ENCODE peak calls at places on chromosomes 6 and 20, in nine cellular contexts. One of them, this sample, is unnamed.

GRCh38 chr6:166206510-166207389 is 39.1 kb upstream of the TBXT start:
- DNase-seq in T-helper 1 cell: no peak
- DNase-seq in left ventricle myocardium superior: no peak
- DNase-seq in NCI-H82: no peak
- DNase-seq in T-helper 22 cell: no peak
- DNase-seq in BE2C: peak; percentile 66
- DNase-seq in CD4-positive, alpha-beta memory T cell: no peak
- DNase-seq in stimulated activated CD4-positive, alpha-beta T cell treated with anti-CD3 and anti-CD28 coated beads, TNF-alpha, amount 100 ng/mL, for 1 hour: no peak
- DNase-seq in testis: no peak
- DNase-seq in this sample: no peak

GRCh38 chr6:137258170-137258569 is 39.0 kb upstream of the IFNGR1 start:
- DNase-seq in T-helper 1 cell: no peak
- DNase-seq in left ventricle myocardium superior: no peak
- DNase-seq in NCI-H82: no peak
- DNase-seq in T-helper 22 cell: no peak
- DNase-seq in BE2C: no peak
- DNase-seq in CD4-positive, alpha-beta memory T cell: no peak
- DNase-seq in stimulated activated CD4-positive, alpha-beta T cell treated with anti-CD3 and anti-CD28 coated beads, TNF-alpha, amount 100 ng/mL, for 1 hour: no peak
- DNase-seq in testis: no peak
- DNase-seq in this sample: no peak

GRCh38 chr20:58075565-58075964 is 152.9 kb downstream of the ANKRD60 start:
- DNase-seq in T-helper 1 cell: no peak
- DNase-seq in left ventricle myocardium superior: no peak
- DNase-seq in NCI-H82: no peak
- DNase-seq in T-helper 22 cell: no peak
- DNase-seq in BE2C: peak; percentile 50
- DNase-seq in CD4-positive, alpha-beta memory T cell: no peak
- DNase-seq in stimulated activated CD4-positive, alpha-beta T cell treated with anti-CD3 and anti-CD28 coated beads, TNF-alpha, amount 100 ng/mL, for 1 hour: no peak
- DNase-seq in testis: no peak
- DNase-seq in this sample: peak; percentile 51

GRCh38 chr6:1286972-1287600 is 24.8 kb upstream of the FOXQ1 start:
- DNase-seq in T-helper 1 cell: no peak
- DNase-seq in left ventricle myocardium superior: no peak
- DNase-seq in NCI-H82: no peak
- DNase-seq in T-helper 22 cell: no peak
- DNase-seq in BE2C: no peak
- DNase-seq in CD4-positive, alpha-beta memory T cell: no peak
- DNase-seq in stimulated activated CD4-positive, alpha-beta T cell treated with anti-CD3 and anti-CD28 coated beads, TNF-alpha, amount 100 ng/mL, for 1 hour: no peak
- DNase-seq in testis: no peak
- DNase-seq in this sample: no peak

GRCh38 chr20:31845300-31845863 is at the start of gene FOXS1:
- DNase-seq in T-helper 1 cell: no peak
- DNase-seq in left ventricle myocardium superior: peak; percentile 70
- DNase-seq in NCI-H82: peak; percentile 25
- DNase-seq in T-helper 22 cell: no peak
- DNase-seq in BE2C: no peak
- DNase-seq in CD4-positive, alpha-beta memory T cell: no peak
- DNase-seq in stimulated activated CD4-positive, alpha-beta T cell treated with anti-CD3 and anti-CD28 coated beads, TNF-alpha, amount 100 ng/mL, for 1 hour: no peak
- DNase-seq in testis: peak; percentile 49
- DNase-seq in this sample: no peak

GRCh38 chr6:143346004-143346403 is 104.5 kb downstream of the ADAT2 start:
- DNase-seq in T-helper 1 cell: no peak
- DNase-seq in left ventricle myocardium superior: no peak
- DNase-seq in NCI-H82: no peak
- DNase-seq in T-helper 22 cell: no peak
- DNase-seq in BE2C: no peak
- DNase-seq in CD4-positive, alpha-beta memory T cell: no peak
- DNase-seq in stimulated activated CD4-positive, alpha-beta T cell treated with anti-CD3 and anti-CD28 coated beads, TNF-alpha, amount 100 ng/mL, for 1 hour: no peak
- DNase-seq in testis: peak; percentile 18
- DNase-seq in this sample: no peak

GRCh38 chr6:17910178-17910577 is 77.3 kb downstream of the KIF13A start:
- DNase-seq in T-helper 1 cell: no peak
- DNase-seq in left ventricle myocardium superior: no peak
- DNase-seq in NCI-H82: no peak
- DNase-seq in T-helper 22 cell: no peak
- DNase-seq in BE2C: no peak
- DNase-seq in CD4-positive, alpha-beta memory T cell: no peak
- DNase-seq in stimulated activated CD4-positive, alpha-beta T cell treated with anti-CD3 and anti-CD28 coated beads, TNF-alpha, amount 100 ng/mL, for 1 hour: no peak
- DNase-seq in testis: no peak
- DNase-seq in this sample: no peak

GRCh38 chr20:56393133-56393472 is 658 bp downstream of the CSTF1 start:
- DNase-seq in T-helper 1 cell: no peak
- DNase-seq in left ventricle myocardium superior: no peak
- DNase-seq in NCI-H82: peak; percentile 46
- DNase-seq in T-helper 22 cell: no peak
- DNase-seq in BE2C: no peak
- DNase-seq in CD4-positive, alpha-beta memory T cell: peak; percentile 58
- DNase-seq in stimulated activated CD4-positive, alpha-beta T cell treated with anti-CD3 and anti-CD28 coated beads, TNF-alpha, amount 100 ng/mL, for 1 hour: no peak
- DNase-seq in testis: no peak
- DNase-seq in this sample: peak; percentile 39

GRCh38 chr6:47188588-47189021 is 121.1 kb downstream of the TNFRSF21 start:
- DNase-seq in T-helper 1 cell: no peak
- DNase-seq in left ventricle myocardium superior: no peak
- DNase-seq in NCI-H82: no peak
- DNase-seq in T-helper 22 cell: no peak
- DNase-seq in BE2C: no peak
- DNase-seq in CD4-positive, alpha-beta memory T cell: no peak
- DNase-seq in stimulated activated CD4-positive, alpha-beta T cell treated with anti-CD3 and anti-CD28 coated beads, TNF-alpha, amount 100 ng/mL, for 1 hour: no peak
- DNase-seq in testis: no peak
- DNase-seq in this sample: peak; percentile 15

GRCh38 chr6:31359556-31359955 is 2.6 kb upstream of the HLA-B start:
- DNase-seq in T-helper 1 cell: no peak
- DNase-seq in left ventricle myocardium superior: no peak
- DNase-seq in NCI-H82: no peak
- DNase-seq in T-helper 22 cell: no peak
- DNase-seq in BE2C: no peak
- DNase-seq in CD4-positive, alpha-beta memory T cell: no peak
- DNase-seq in stimulated activated CD4-positive, alpha-beta T cell treated with anti-CD3 and anti-CD28 coated beads, TNF-alpha, amount 100 ng/mL, for 1 hour: no peak
- DNase-seq in testis: no peak
- DNase-seq in this sample: no peak

GRCh38 chr20:38293490-38294333 is 10.2 kb upstream of the BPI start:
- DNase-seq in T-helper 1 cell: no peak
- DNase-seq in left ventricle myocardium superior: no peak
- DNase-seq in NCI-H82: peak; percentile 45
- DNase-seq in T-helper 22 cell: no peak
- DNase-seq in BE2C: no peak
- DNase-seq in CD4-positive, alpha-beta memory T cell: no peak
- DNase-seq in stimulated activated CD4-positive, alpha-beta T cell treated with anti-CD3 and anti-CD28 coated beads, TNF-alpha, amount 100 ng/mL, for 1 hour: no peak
- DNase-seq in testis: no peak
- DNase-seq in this sample: no peak

GRCh38 chr6:107264357-107264831 is 149.1 kb upstream of the BEND3 start:
- DNase-seq in T-helper 1 cell: no peak
- DNase-seq in left ventricle myocardium superior: no peak
- DNase-seq in NCI-H82: peak; percentile 31
- DNase-seq in T-helper 22 cell: no peak
- DNase-seq in BE2C: peak; percentile 46
- DNase-seq in CD4-positive, alpha-beta memory T cell: no peak
- DNase-seq in stimulated activated CD4-positive, alpha-beta T cell treated with anti-CD3 and anti-CD28 coated beads, TNF-alpha, amount 100 ng/mL, for 1 hour: no peak
- DNase-seq in testis: no peak
- DNase-seq in this sample: peak; percentile 93

GRCh38 chr6:149453597-149454340 is 31.0 kb downstream of the ZC3H12D start:
- DNase-seq in T-helper 1 cell: no peak
- DNase-seq in left ventricle myocardium superior: no peak
- DNase-seq in NCI-H82: no peak
- DNase-seq in T-helper 22 cell: no peak
- DNase-seq in BE2C: no peak
- DNase-seq in CD4-positive, alpha-beta memory T cell: no peak
- DNase-seq in stimulated activated CD4-positive, alpha-beta T cell treated with anti-CD3 and anti-CD28 coated beads, TNF-alpha, amount 100 ng/mL, for 1 hour: no peak
- DNase-seq in testis: no peak
- DNase-seq in this sample: no peak

GRCh38 chr6:107361568-107362270 is 97.6 kb downstream of the PDSS2 start:
- DNase-seq in T-helper 1 cell: no peak
- DNase-seq in left ventricle myocardium superior: no peak
- DNase-seq in NCI-H82: no peak
- DNase-seq in T-helper 22 cell: no peak
- DNase-seq in BE2C: no peak
- DNase-seq in CD4-positive, alpha-beta memory T cell: no peak
- DNase-seq in stimulated activated CD4-positive, alpha-beta T cell treated with anti-CD3 and anti-CD28 coated beads, TNF-alpha, amount 100 ng/mL, for 1 hour: no peak
- DNase-seq in testis: no peak
- DNase-seq in this sample: no peak

GRCh38 chr6:162090734-162091133 is 636.8 kb downstream of the PRKN start:
- DNase-seq in T-helper 1 cell: no peak
- DNase-seq in left ventricle myocardium superior: no peak
- DNase-seq in NCI-H82: no peak
- DNase-seq in T-helper 22 cell: no peak
- DNase-seq in BE2C: no peak
- DNase-seq in CD4-positive, alpha-beta memory T cell: no peak
- DNase-seq in stimulated activated CD4-positive, alpha-beta T cell treated with anti-CD3 and anti-CD28 coated beads, TNF-alpha, amount 100 ng/mL, for 1 hour: no peak
- DNase-seq in testis: no peak
- DNase-seq in this sample: peak; percentile 62

GRCh38 chr20:46031701-46032254 is 2.8 kb downstream of the SLC12A5 start:
- DNase-seq in T-helper 1 cell: no peak
- DNase-seq in left ventricle myocardium superior: peak; percentile 62
- DNase-seq in NCI-H82: peak; percentile 93
- DNase-seq in T-helper 22 cell: no peak
- DNase-seq in BE2C: peak; percentile 86
- DNase-seq in CD4-positive, alpha-beta memory T cell: no peak
- DNase-seq in stimulated activated CD4-positive, alpha-beta T cell treated with anti-CD3 and anti-CD28 coated beads, TNF-alpha, amount 100 ng/mL, for 1 hour: no peak
- DNase-seq in testis: no peak
- DNase-seq in this sample: peak; percentile 73

GRCh38 chr6:13708679-13709261 is 2.9 kb downstream of the RANBP9 start:
- DNase-seq in T-helper 1 cell: no peak
- DNase-seq in left ventricle myocardium superior: no peak
- DNase-seq in NCI-H82: no peak
- DNase-seq in T-helper 22 cell: no peak
- DNase-seq in BE2C: no peak
- DNase-seq in CD4-positive, alpha-beta memory T cell: no peak
- DNase-seq in stimulated activated CD4-positive, alpha-beta T cell treated with anti-CD3 and anti-CD28 coated beads, TNF-alpha, amount 100 ng/mL, for 1 hour: no peak
- DNase-seq in testis: no peak
- DNase-seq in this sample: peak; percentile 34

GRCh38 chr6:33199687-33200233 is 705 bp downstream of the RXRB start:
- DNase-seq in T-helper 1 cell: no peak
- DNase-seq in left ventricle myocardium superior: peak; percentile 83
- DNase-seq in NCI-H82: peak; percentile 94
- DNase-seq in T-helper 22 cell: peak; percentile 63
- DNase-seq in BE2C: no peak
- DNase-seq in CD4-positive, alpha-beta memory T cell: peak; percentile 79
- DNase-seq in stimulated activated CD4-positive, alpha-beta T cell treated with anti-CD3 and anti-CD28 coated beads, TNF-alpha, amount 100 ng/mL, for 1 hour: peak; percentile 38
- DNase-seq in testis: peak; percentile 83
- DNase-seq in this sample: peak; percentile 89

GRCh38 chr20:47300071-47300470 is 56.4 kb downstream of the ZMYND8 start:
- DNase-seq in T-helper 1 cell: no peak
- DNase-seq in left ventricle myocardium superior: no peak
- DNase-seq in NCI-H82: no peak
- DNase-seq in T-helper 22 cell: no peak
- DNase-seq in BE2C: no peak
- DNase-seq in CD4-positive, alpha-beta memory T cell: no peak
- DNase-seq in stimulated activated CD4-positive, alpha-beta T cell treated with anti-CD3 and anti-CD28 coated beads, TNF-alpha, amount 100 ng/mL, for 1 hour: no peak
- DNase-seq in testis: no peak
- DNase-seq in this sample: no peak

GRCh38 chr6:153553627-153554026 is 422.5 kb upstream of the RGS17 start:
- DNase-seq in T-helper 1 cell: no peak
- DNase-seq in left ventricle myocardium superior: no peak
- DNase-seq in NCI-H82: peak; percentile 51
- DNase-seq in T-helper 22 cell: no peak
- DNase-seq in BE2C: peak; percentile 33
- DNase-seq in CD4-positive, alpha-beta memory T cell: no peak
- DNase-seq in stimulated activated CD4-positive, alpha-beta T cell treated with anti-CD3 and anti-CD28 coated beads, TNF-alpha, amount 100 ng/mL, for 1 hour: no peak
- DNase-seq in testis: peak; percentile 32
- DNase-seq in this sample: peak; percentile 90

GRCh38 chr20:51512645-51513044 is 29.9 kb downstream of the NFATC2 start:
- DNase-seq in T-helper 1 cell: no peak
- DNase-seq in left ventricle myocardium superior: no peak
- DNase-seq in NCI-H82: no peak
- DNase-seq in T-helper 22 cell: no peak
- DNase-seq in BE2C: no peak
- DNase-seq in CD4-positive, alpha-beta memory T cell: no peak
- DNase-seq in stimulated activated CD4-positive, alpha-beta T cell treated with anti-CD3 and anti-CD28 coated beads, TNF-alpha, amount 100 ng/mL, for 1 hour: no peak
- DNase-seq in testis: no peak
- DNase-seq in this sample: no peak

GRCh38 chr20:25584905-25585704 is at the start of gene NINL:
- DNase-seq in T-helper 1 cell: no peak
- DNase-seq in left ventricle myocardium superior: peak; percentile 78
- DNase-seq in NCI-H82: peak; percentile 89
- DNase-seq in T-helper 22 cell: no peak
- DNase-seq in BE2C: peak; percentile 61
- DNase-seq in CD4-positive, alpha-beta memory T cell: peak; percentile 45
- DNase-seq in stimulated activated CD4-positive, alpha-beta T cell treated with anti-CD3 and anti-CD28 coated beads, TNF-alpha, amount 100 ng/mL, for 1 hour: no peak
- DNase-seq in testis: peak; percentile 78
- DNase-seq in this sample: peak; percentile 86

GRCh38 chr6:20061952-20062351 is 150.3 kb downstream of the MBOAT1 start:
- DNase-seq in T-helper 1 cell: no peak
- DNase-seq in left ventricle myocardium superior: no peak
- DNase-seq in NCI-H82: no peak
- DNase-seq in T-helper 22 cell: no peak
- DNase-seq in BE2C: no peak
- DNase-seq in CD4-positive, alpha-beta memory T cell: no peak
- DNase-seq in stimulated activated CD4-positive, alpha-beta T cell treated with anti-CD3 and anti-CD28 coated beads, TNF-alpha, amount 100 ng/mL, for 1 hour: no peak
- DNase-seq in testis: no peak
- DNase-seq in this sample: no peak

GRCh38 chr6:130744601-130745382 is 82.4 kb upstream of the SMLR1 start:
- DNase-seq in T-helper 1 cell: no peak
- DNase-seq in left ventricle myocardium superior: no peak
- DNase-seq in NCI-H82: no peak
- DNase-seq in T-helper 22 cell: no peak
- DNase-seq in BE2C: no peak
- DNase-seq in CD4-positive, alpha-beta memory T cell: no peak
- DNase-seq in stimulated activated CD4-positive, alpha-beta T cell treated with anti-CD3 and anti-CD28 coated beads, TNF-alpha, amount 100 ng/mL, for 1 hour: no peak
- DNase-seq in testis: no peak
- DNase-seq in this sample: no peak

GRCh38 chr20:5170341-5170740 is 43.5 kb downstream of the CDS2 start:
- DNase-seq in T-helper 1 cell: no peak
- DNase-seq in left ventricle myocardium superior: no peak
- DNase-seq in NCI-H82: no peak
- DNase-seq in T-helper 22 cell: no peak
- DNase-seq in BE2C: no peak
- DNase-seq in CD4-positive, alpha-beta memory T cell: no peak
- DNase-seq in stimulated activated CD4-positive, alpha-beta T cell treated with anti-CD3 and anti-CD28 coated beads, TNF-alpha, amount 100 ng/mL, for 1 hour: no peak
- DNase-seq in testis: no peak
- DNase-seq in this sample: peak; percentile 11

GRCh38 chr6:26394289-26394688 is 7.8 kb upstream of the BTN3A1 start:
- DNase-seq in T-helper 1 cell: no peak
- DNase-seq in left ventricle myocardium superior: no peak
- DNase-seq in NCI-H82: peak; percentile 69
- DNase-seq in T-helper 22 cell: no peak
- DNase-seq in BE2C: no peak
- DNase-seq in CD4-positive, alpha-beta memory T cell: no peak
- DNase-seq in stimulated activated CD4-positive, alpha-beta T cell treated with anti-CD3 and anti-CD28 coated beads, TNF-alpha, amount 100 ng/mL, for 1 hour: no peak
- DNase-seq in testis: no peak
- DNase-seq in this sample: peak; percentile 77

GRCh38 chr20:47278907-47279348 is 77.6 kb downstream of the ZMYND8 start:
- DNase-seq in T-helper 1 cell: no peak
- DNase-seq in left ventricle myocardium superior: no peak
- DNase-seq in NCI-H82: no peak
- DNase-seq in T-helper 22 cell: no peak
- DNase-seq in BE2C: no peak
- DNase-seq in CD4-positive, alpha-beta memory T cell: no peak
- DNase-seq in stimulated activated CD4-positive, alpha-beta T cell treated with anti-CD3 and anti-CD28 coated beads, TNF-alpha, amount 100 ng/mL, for 1 hour: no peak
- DNase-seq in testis: no peak
- DNase-seq in this sample: no peak

GRCh38 chr20:46672543-46673148 is 16.6 kb downstream of the TP53RK start:
- DNase-seq in T-helper 1 cell: no peak
- DNase-seq in left ventricle myocardium superior: no peak
- DNase-seq in NCI-H82: no peak
- DNase-seq in T-helper 22 cell: no peak
- DNase-seq in BE2C: no peak
- DNase-seq in CD4-positive, alpha-beta memory T cell: no peak
- DNase-seq in stimulated activated CD4-positive, alpha-beta T cell treated with anti-CD3 and anti-CD28 coated beads, TNF-alpha, amount 100 ng/mL, for 1 hour: no peak
- DNase-seq in testis: no peak
- DNase-seq in this sample: no peak